ENCODE peak calls at places on chromosomes 3 and 15, in four cellular contexts. One of them, this sample, is unnamed.

GRCh38 chr3:52174896-52175295 is 20.7 kb upstream of the POC1A start:
- DNase-seq in AG09309: no peak
- DNase-seq in Right ventricle myocardium superior: no peak
- DNase-seq in IMR-90: no peak
- DNase-seq in this sample: no peak

GRCh38 chr15:37375529-37375928 is 275.2 kb upstream of the MEIS2 start:
- DNase-seq in AG09309: no peak
- DNase-seq in Right ventricle myocardium superior: no peak
- DNase-seq in IMR-90: no peak
- DNase-seq in this sample: no peak

GRCh38 chr3:45462522-45463262 is 74.3 kb downstream of the LARS2 start:
- DNase-seq in AG09309: no peak
- DNase-seq in Right ventricle myocardium superior: no peak
- DNase-seq in IMR-90: peak
- DNase-seq in this sample: no peak

GRCh38 chr3:102165367-102165766 is 269.4 kb upstream of the ZPLD1 start:
- DNase-seq in AG09309: peak
- DNase-seq in Right ventricle myocardium superior: no peak
- DNase-seq in IMR-90: peak
- DNase-seq in this sample: no peak

GRCh38 chr3:184334470-184335158 is 2.8 kb upstream of the FAM131A start:
- DNase-seq in AG09309: no peak
- DNase-seq in Right ventricle myocardium superior: no peak
- DNase-seq in IMR-90: peak
- DNase-seq in this sample: no peak

GRCh38 chr3:49882182-49882581 is 12.5 kb upstream of the CAMKV start:
- DNase-seq in AG09309: no peak
- DNase-seq in Right ventricle myocardium superior: peak
- DNase-seq in IMR-90: peak
- DNase-seq in this sample: no peak

GRCh38 chr15:98807262-98807661 is 158.9 kb downstream of the IGF1R start:
- DNase-seq in AG09309: peak
- DNase-seq in Right ventricle myocardium superior: no peak
- DNase-seq in IMR-90: peak
- DNase-seq in this sample: no peak

GRCh38 chr15:34855397-34855796 is 60.0 kb upstream of the ACTC1 start:
- DNase-seq in AG09309: peak
- DNase-seq in Right ventricle myocardium superior: no peak
- DNase-seq in IMR-90: peak
- DNase-seq in this sample: peak

GRCh38 chr3:148816971-148817519 is 10.6 kb upstream of the CPB1 start:
- DNase-seq in AG09309: no peak
- DNase-seq in Right ventricle myocardium superior: no peak
- DNase-seq in IMR-90: no peak
- DNase-seq in this sample: no peak

GRCh38 chr15:69887018-69887417 is 210.7 kb downstream of the TLE3 start:
- DNase-seq in AG09309: no peak
- DNase-seq in Right ventricle myocardium superior: no peak
- DNase-seq in IMR-90: no peak
- DNase-seq in this sample: no peak

GRCh38 chr3:129016366-129016724 is 15.2 kb downstream of the EFCC1 start:
- DNase-seq in AG09309: no peak
- DNase-seq in Right ventricle myocardium superior: peak
- DNase-seq in IMR-90: no peak
- DNase-seq in this sample: no peak

GRCh38 chr3:10419637-10420232 is 85.7 kb downstream of the ATP2B2 start:
- DNase-seq in AG09309: no peak
- DNase-seq in Right ventricle myocardium superior: no peak
- DNase-seq in IMR-90: peak
- DNase-seq in this sample: peak

GRCh38 chr15:65986416-65986815 is 117.1 kb downstream of the RAB11A start:
- DNase-seq in AG09309: no peak
- DNase-seq in Right ventricle myocardium superior: no peak
- DNase-seq in IMR-90: no peak
- DNase-seq in this sample: no peak

GRCh38 chr3:112111785-112112402 is 21.2 kb downstream of the GCSAM start:
- DNase-seq in AG09309: no peak
- DNase-seq in Right ventricle myocardium superior: no peak
- DNase-seq in IMR-90: peak
- DNase-seq in this sample: peak

GRCh38 chr3:168870892-168871291 is 775.2 kb upstream of the GOLIM4 start:
- DNase-seq in AG09309: no peak
- DNase-seq in Right ventricle myocardium superior: no peak
- DNase-seq in IMR-90: no peak
- DNase-seq in this sample: no peak

This sample was measured in RWPE1.